ENCODE peak calls at places on chromosomes 2 and 18, in four cellular contexts. One of them, this sample, is unnamed.
A peak's percentile ranks its signal among the peaks of the same experiment; 100 is the strongest.

GRCh38 chr2:174364628-174365027 is 29.9 kb downstream of the SP9 start:
- DNase-seq in CD8-positive, alpha-beta memory T cell: no peak
- DNase-seq in A549: no peak
- DNase-seq in mesendoderm: no peak
- DNase-seq in this sample: no peak

GRCh38 chr2:11155326-11156059 is at the start of gene SLC66A3:
- DNase-seq in CD8-positive, alpha-beta memory T cell: no peak
- DNase-seq in A549: peak; percentile 24
- DNase-seq in mesendoderm: peak; percentile 87
- DNase-seq in this sample: no peak

GRCh38 chr2:74514368-74515270 is at the start of gene TLX2:
- DNase-seq in CD8-positive, alpha-beta memory T cell: no peak
- DNase-seq in A549: peak; percentile 51
- DNase-seq in mesendoderm: no peak
- DNase-seq in this sample: no peak

GRCh38 chr2:119218478-119219064 is 5.1 kb upstream of the STEAP3 start:
- DNase-seq in CD8-positive, alpha-beta memory T cell: no peak
- DNase-seq in A549: peak; percentile 26
- DNase-seq in mesendoderm: peak; percentile 71
- DNase-seq in this sample: no peak

GRCh38 chr2:16546128-16546754 is 119.4 kb downstream of the CYRIA start:
- DNase-seq in CD8-positive, alpha-beta memory T cell: no peak
- DNase-seq in A549: peak; percentile 42
- DNase-seq in mesendoderm: peak; percentile 80
- DNase-seq in this sample: no peak

GRCh38 chr2:241813080-241813805 is 4.2 kb downstream of the NEU4 start:
- DNase-seq in CD8-positive, alpha-beta memory T cell: peak; percentile 49
- DNase-seq in A549: no peak
- DNase-seq in mesendoderm: no peak
- DNase-seq in this sample: no peak

GRCh38 chr2:10452334-10452733 is 4.2 kb upstream of the ODC1 start:
- DNase-seq in CD8-positive, alpha-beta memory T cell: no peak
- DNase-seq in A549: peak; percentile 95
- DNase-seq in mesendoderm: no peak
- DNase-seq in this sample: no peak

GRCh38 chr2:207825033-207825957 is 55.6 kb upstream of the FZD5 start:
- DNase-seq in CD8-positive, alpha-beta memory T cell: no peak
- DNase-seq in A549: no peak
- DNase-seq in mesendoderm: no peak
- DNase-seq in this sample: no peak

GRCh38 chr2:152520759-152521158 is 185.8 kb downstream of the FMNL2 start:
- DNase-seq in CD8-positive, alpha-beta memory T cell: no peak
- DNase-seq in A549: no peak
- DNase-seq in mesendoderm: no peak
- DNase-seq in this sample: no peak

GRCh38 chr2:130819915-130820861 is 16.5 kb upstream of the ARHGEF4 start:
- DNase-seq in CD8-positive, alpha-beta memory T cell: no peak
- DNase-seq in A549: no peak
- DNase-seq in mesendoderm: peak; percentile 71
- DNase-seq in this sample: no peak

GRCh38 chr2:197204855-197205254 is 105.7 kb downstream of the ANKRD44 start:
- DNase-seq in CD8-positive, alpha-beta memory T cell: no peak
- DNase-seq in A549: no peak
- DNase-seq in mesendoderm: no peak
- DNase-seq in this sample: no peak

GRCh38 chr18:37107748-37108522 is 279.0 kb downstream of the KIAA1328 start:
- DNase-seq in CD8-positive, alpha-beta memory T cell: no peak
- DNase-seq in A549: no peak
- DNase-seq in mesendoderm: no peak
- DNase-seq in this sample: no peak

GRCh38 chr2:27320958-27321543 is 1.8 kb downstream of the MPV17 start:
- DNase-seq in CD8-positive, alpha-beta memory T cell: no peak
- DNase-seq in A549: peak; percentile 98
- DNase-seq in mesendoderm: peak; percentile 95
- DNase-seq in this sample: no peak

GRCh38 chr18:63067939-63068338 is 251.6 kb downstream of the BCL2 start:
- DNase-seq in CD8-positive, alpha-beta memory T cell: no peak
- DNase-seq in A549: no peak
- DNase-seq in mesendoderm: no peak
- DNase-seq in this sample: no peak

GRCh38 chr2:121521359-121521758 is 9.3 kb upstream of the RNU4ATAC start:
- DNase-seq in CD8-positive, alpha-beta memory T cell: no peak
- DNase-seq in A549: no peak
- DNase-seq in mesendoderm: no peak
- DNase-seq in this sample: no peak

GRCh38 chr18:54020971-54021370 is 203.5 kb downstream of the MBD2 start:
- DNase-seq in CD8-positive, alpha-beta memory T cell: no peak
- DNase-seq in A549: no peak
- DNase-seq in mesendoderm: no peak
- DNase-seq in this sample: no peak

GRCh38 chr2:70656421-70657010 is 102.9 kb upstream of the TGFA start:
- DNase-seq in CD8-positive, alpha-beta memory T cell: no peak
- DNase-seq in A549: no peak
- DNase-seq in mesendoderm: no peak
- DNase-seq in this sample: no peak

GRCh38 chr2:106115250-106115649 is 78.9 kb downstream of the UXS1 start:
- DNase-seq in CD8-positive, alpha-beta memory T cell: no peak
- DNase-seq in A549: peak; percentile 71
- DNase-seq in mesendoderm: peak; percentile 24
- DNase-seq in this sample: no peak

GRCh38 chr2:12050381-12050780 is 303.9 kb downstream of the LPIN1 start:
- DNase-seq in CD8-positive, alpha-beta memory T cell: no peak
- DNase-seq in A549: peak; percentile 42
- DNase-seq in mesendoderm: no peak
- DNase-seq in this sample: no peak

GRCh38 chr2:240573516-240574385 is 5.5 kb downstream of the RNPEPL1 start:
- DNase-seq in CD8-positive, alpha-beta memory T cell: no peak
- DNase-seq in A549: no peak
- DNase-seq in mesendoderm: no peak
- DNase-seq in this sample: no peak

GRCh38 chr2:86253424-86253823 is 54.2 kb downstream of the MRPL35 start:
- DNase-seq in CD8-positive, alpha-beta memory T cell: no peak
- DNase-seq in A549: no peak
- DNase-seq in mesendoderm: no peak
- DNase-seq in this sample: no peak

GRCh38 chr2:86256300-86256699 is 57.0 kb downstream of the MRPL35 start:
- DNase-seq in CD8-positive, alpha-beta memory T cell: no peak
- DNase-seq in A549: no peak
- DNase-seq in mesendoderm: no peak
- DNase-seq in this sample: no peak

GRCh38 chr2:86256982-86257381 is 57.7 kb downstream of the MRPL35 start:
- DNase-seq in CD8-positive, alpha-beta memory T cell: no peak
- DNase-seq in A549: no peak
- DNase-seq in mesendoderm: no peak
- DNase-seq in this sample: no peak

GRCh38 chr2:86251840-86252266 is 52.6 kb downstream of the MRPL35 start:
- DNase-seq in CD8-positive, alpha-beta memory T cell: no peak
- DNase-seq in A549: no peak
- DNase-seq in mesendoderm: no peak
- DNase-seq in this sample: no peak

GRCh38 chr2:86254576-86255538 is 55.6 kb downstream of the MRPL35 start:
- DNase-seq in CD8-positive, alpha-beta memory T cell: no peak
- DNase-seq in A549: peak; percentile 11
- DNase-seq in mesendoderm: no peak
- DNase-seq in this sample: no peak
- H3K27ac ChIP-seq in CD8-positive, alpha-beta memory T cell: no peak overlapping the region
- H3K27ac ChIP-seq in A549: no peak overlapping the region
- H3K27ac ChIP-seq in mesendoderm: no peak overlapping the region
- H3K27ac ChIP-seq in this sample: no peak overlapping the region

GRCh38 chr18:77044866-77045664 is 87.5 kb downstream of the MBP start:
- DNase-seq in CD8-positive, alpha-beta memory T cell: no peak
- DNase-seq in A549: no peak
- DNase-seq in mesendoderm: no peak
- DNase-seq in this sample: no peak

GRCh38 chr18:77046409-77046808 is 86.2 kb downstream of the MBP start:
- DNase-seq in CD8-positive, alpha-beta memory T cell: no peak
- DNase-seq in A549: no peak
- DNase-seq in mesendoderm: no peak
- DNase-seq in this sample: no peak

GRCh38 chr18:77043541-77044280 is 88.9 kb downstream of the MBP start:
- DNase-seq in CD8-positive, alpha-beta memory T cell: no peak
- DNase-seq in A549: no peak
- DNase-seq in mesendoderm: no peak
- DNase-seq in this sample: no peak

GRCh38 chr18:77046994-77047393 is 85.6 kb downstream of the MBP start:
- DNase-seq in CD8-positive, alpha-beta memory T cell: no peak
- DNase-seq in A549: no peak
- DNase-seq in mesendoderm: no peak
- DNase-seq in this sample: no peak

GRCh38 chr18:77045682-77046081 is 86.9 kb downstream of the MBP start:
- DNase-seq in CD8-positive, alpha-beta memory T cell: no peak
- DNase-seq in A549: no peak
- DNase-seq in mesendoderm: no peak
- DNase-seq in this sample: no peak
- H3K4me1 ChIP-seq in CD8-positive, alpha-beta memory T cell: no peaks in the 10 kb centered on the region
- H3K4me1 ChIP-seq in A549: no peaks in the 10 kb centered on the region
- H3K4me1 ChIP-seq in mesendoderm: no peaks in the 10 kb centered on the region
- H3K4me1 ChIP-seq in this sample: no peaks in the 10 kb centered on the region

DNA sequence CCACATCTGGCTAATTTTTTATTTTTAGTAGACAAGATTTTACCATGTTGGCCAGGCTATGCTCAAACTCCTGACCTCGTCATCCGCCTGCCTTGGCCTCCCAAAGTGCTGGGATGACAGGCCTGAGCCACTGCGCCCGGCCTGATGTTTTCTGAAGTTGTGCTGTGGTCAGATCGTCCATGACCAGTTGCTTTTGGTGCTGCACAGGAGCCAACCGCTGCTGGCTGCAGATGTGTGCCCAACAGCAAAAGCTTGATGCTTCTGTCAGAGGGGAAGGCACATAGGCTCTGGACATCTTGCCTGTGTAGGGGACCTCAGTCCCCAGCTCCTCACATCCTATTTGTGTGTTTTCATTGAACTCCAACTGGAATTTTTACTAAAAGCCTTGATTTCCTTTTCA is 218.3 kb downstream of the AGAP1 start:
- DNase-seq in CD8-positive, alpha-beta memory T cell: no peak
- DNase-seq in A549: no peak
- DNase-seq in mesendoderm: no peak
- DNase-seq in this sample: no peak
- H3K27ac ChIP-seq in CD8-positive, alpha-beta memory T cell: no peak overlapping the region
- H3K27ac ChIP-seq in A549: no peak overlapping the region
- H3K27ac ChIP-seq in mesendoderm: no peak overlapping the region
- H3K27ac ChIP-seq in this sample: no peak overlapping the region

DNA sequence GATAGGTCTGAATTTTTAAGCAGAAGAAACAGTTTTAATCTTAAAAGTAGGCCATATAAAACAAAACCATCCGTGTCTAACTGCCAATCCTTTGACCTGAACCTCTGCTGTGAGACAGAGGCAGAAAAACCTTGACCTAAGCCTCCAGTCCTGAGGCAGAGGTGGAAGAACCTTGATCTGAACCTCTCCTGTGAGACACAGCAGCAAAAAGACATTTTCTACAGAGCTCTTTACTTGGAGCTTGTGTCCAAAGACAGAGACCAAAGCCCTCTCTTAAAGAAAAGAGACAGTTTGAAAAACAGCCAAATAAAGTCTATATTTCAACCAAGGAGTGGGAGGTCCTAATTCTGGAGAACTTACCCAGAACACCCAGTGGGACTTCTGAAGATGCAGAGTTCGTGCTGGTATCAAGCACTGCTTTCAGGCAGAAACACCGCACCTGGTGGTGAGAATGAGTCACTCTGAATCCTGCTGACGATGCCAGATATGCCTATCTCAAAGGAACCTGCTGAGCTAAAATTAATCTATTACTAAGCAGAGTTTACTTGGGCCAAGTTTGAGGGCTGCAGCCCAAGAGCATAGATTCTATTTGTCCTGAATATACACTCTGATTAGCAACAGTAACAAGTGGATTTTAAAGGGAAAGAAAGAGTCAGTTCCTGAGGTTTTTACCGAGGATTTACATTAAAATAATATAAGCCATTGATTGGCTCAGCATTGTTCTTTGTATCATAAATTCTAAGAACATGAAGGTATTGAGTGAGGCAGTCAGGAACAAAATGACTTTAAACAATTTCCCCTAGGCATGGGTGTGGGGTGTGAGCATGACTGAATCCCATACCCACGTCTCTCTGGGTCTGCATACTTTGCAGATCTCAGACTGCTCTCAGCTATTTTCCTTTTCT is 806.4 kb downstream of the TRIB2 start:
- DNase-seq in CD8-positive, alpha-beta memory T cell: no peak
- DNase-seq in A549: no peak
- DNase-seq in mesendoderm: peak; percentile 57
- DNase-seq in this sample: no peak
- H3K4me1 ChIP-seq in CD8-positive, alpha-beta memory T cell: no peaks in the 10 kb centered on the region
- H3K4me1 ChIP-seq in A549: no peaks in the 10 kb centered on the region
- H3K4me1 ChIP-seq in mesendoderm: no peaks in the 10 kb centered on the region
- H3K4me1 ChIP-seq in this sample: no peaks in the 10 kb centered on the region

DNA sequence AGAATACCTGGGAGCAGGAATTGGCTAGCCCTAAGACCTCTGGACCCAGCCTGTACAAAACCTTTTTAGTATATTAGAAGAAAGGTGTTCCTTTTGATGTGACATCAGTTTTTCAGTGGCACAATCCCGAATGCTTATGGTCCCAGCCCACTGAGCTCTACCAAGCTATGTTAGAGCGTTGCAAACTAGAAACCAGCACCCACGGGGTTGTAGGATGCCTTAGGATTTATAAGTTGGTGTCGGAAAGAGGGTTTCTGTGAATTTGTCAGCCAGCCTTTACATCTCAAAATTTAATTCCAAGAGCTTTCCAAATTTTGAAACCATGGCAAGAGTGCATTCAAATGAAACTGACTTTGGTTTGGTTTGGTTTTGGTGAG is 499 bp upstream of the LMAN1 start:
- DNase-seq in CD8-positive, alpha-beta memory T cell: no peak
- DNase-seq in A549: no peak
- DNase-seq in mesendoderm: no peak
- DNase-seq in this sample: no peak
- H3K27ac ChIP-seq in CD8-positive, alpha-beta memory T cell: peak overlapping the region; percentile 83
- H3K27ac ChIP-seq in A549: no peak overlapping the region
- H3K27ac ChIP-seq in mesendoderm: no peak overlapping the region
- H3K27ac ChIP-seq in this sample: peak overlapping the region; percentile 51